ENCODE peak calls at places on chromosomes 13 and 19, in five cellular contexts. One of them, this sample, is unnamed.

GRCh38 chr13:20340759-20341161 is 108.6 kb upstream of the GJB6 start:
- DNase-seq in NB4: peak
- DNase-seq in ascending aorta: no peak
- DNase-seq in BJ: no peak
- DNase-seq in HL-60: no peak
- DNase-seq in this sample: no peak

GRCh38 chr19:36213793-36214387 is 575 bp downstream of the ZNF565 start:
- DNase-seq in BJ: no peak
- DNase-seq in HL-60: no peak
- DNase-seq in ascending aorta: peak
- DNase-seq in NB4: no peak
- DNase-seq in this sample: no peak

GRCh38 chr19:7520131-7521051 is 2.0 kb upstream of the MCOLN1 start:
- DNase-seq in NB4: no peak
- DNase-seq in ascending aorta: no peak
- DNase-seq in HL-60: no peak
- DNase-seq in BJ: no peak
- DNase-seq in this sample: no peak

GRCh38 chr13:50365683-50366391 is 350.6 kb downstream of the KCNRG start:
- DNase-seq in NB4: peak
- DNase-seq in HL-60: no peak
- DNase-seq in ascending aorta: no peak
- DNase-seq in BJ: no peak
- DNase-seq in this sample: no peak

GRCh38 chr13:35909837-35910236 is 221.3 kb downstream of the DCLK1 start:
- DNase-seq in NB4: no peak
- DNase-seq in BJ: no peak
- DNase-seq in HL-60: no peak
- DNase-seq in ascending aorta: no peak
- DNase-seq in this sample: no peak

GRCh38 chr13:35157143-35157755 is 215.2 kb downstream of the NBEA start:
- DNase-seq in ascending aorta: no peak
- DNase-seq in NB4: peak
- DNase-seq in BJ: no peak
- DNase-seq in HL-60: peak
- DNase-seq in this sample: peak

GRCh38 chr13:26785845-26786630 is 25.5 kb upstream of the GPR12 start:
- DNase-seq in NB4: peak
- DNase-seq in ascending aorta: no peak
- DNase-seq in HL-60: peak
- DNase-seq in BJ: no peak
- DNase-seq in this sample: no peak

GRCh38 chr13:97460853-97461252 is 26.9 kb downstream of the RAP2A start:
- DNase-seq in BJ: no peak
- DNase-seq in HL-60: no peak
- DNase-seq in NB4: no peak
- DNase-seq in ascending aorta: no peak
- DNase-seq in this sample: no peak

GRCh38 chr19:1027020-1027952 is 878 bp downstream of the CNN2 start:
- DNase-seq in NB4: peak
- DNase-seq in ascending aorta: no peak
- DNase-seq in BJ: no peak
- DNase-seq in HL-60: peak
- DNase-seq in this sample: no peak

GRCh38 chr13:79901336-79901735 is 420.4 kb downstream of the NDFIP2 start:
- DNase-seq in ascending aorta: no peak
- DNase-seq in NB4: peak
- DNase-seq in HL-60: peak
- DNase-seq in BJ: no peak
- DNase-seq in this sample: no peak
- TF ChIP-seq CTCF in ascending aorta: no peak
- TF ChIP-seq CTCF in NB4: peak
- TF ChIP-seq CTCF in HL-60: no peak
- TF ChIP-seq CTCF in BJ: no peak
- TF ChIP-seq CTCF in this sample: no peak

GRCh38 chr19:46634656-46635218 is 1.3 kb downstream of the GNG8 start:
- DNase-seq in NB4: no peak
- DNase-seq in BJ: no peak
- DNase-seq in ascending aorta: no peak
- DNase-seq in HL-60: no peak
- DNase-seq in this sample: no peak

GRCh38 chr19:46637224-46637623 is 1.2 kb upstream of the GNG8 start:
- DNase-seq in BJ: no peak
- DNase-seq in HL-60: no peak
- DNase-seq in NB4: peak
- DNase-seq in ascending aorta: no peak
- DNase-seq in this sample: no peak

GRCh38 chr19:46644720-46645119 is 8.7 kb upstream of the GNG8 start:
- DNase-seq in BJ: no peak
- DNase-seq in HL-60: no peak
- DNase-seq in ascending aorta: peak
- DNase-seq in NB4: no peak
- DNase-seq in this sample: no peak

GRCh38 chr19:46635920-46636761 is at the start of gene GNG8:
- DNase-seq in BJ: no peak
- DNase-seq in HL-60: no peak
- DNase-seq in ascending aorta: no peak
- DNase-seq in NB4: no peak
- DNase-seq in this sample: no peak

GRCh38 chr19:46639356-46640061 is 3.5 kb upstream of the GNG8 start:
- DNase-seq in ascending aorta: peak
- DNase-seq in HL-60: peak
- DNase-seq in NB4: peak
- DNase-seq in BJ: peak
- DNase-seq in this sample: no peak
- H3K4me3 ChIP-seq in ascending aorta: peak
- H3K4me3 ChIP-seq in HL-60: peak
- H3K4me3 ChIP-seq in NB4: peak
- H3K4me3 ChIP-seq in BJ: peak
- H3K4me3 ChIP-seq in this sample: peak

GRCh38 chr13:79480954-79481684 is at the start of gene NDFIP2:
- DNase-seq in NB4: peak
- DNase-seq in HL-60: peak
- DNase-seq in ascending aorta: peak
- DNase-seq in BJ: no peak
- DNase-seq in this sample: peak
- TF ChIP-seq CTCF in NB4: no peak
- TF ChIP-seq CTCF in HL-60: no peak
- TF ChIP-seq CTCF in ascending aorta: no peak
- TF ChIP-seq CTCF in BJ: peak
- TF ChIP-seq CTCF in this sample: no peak

DNA sequence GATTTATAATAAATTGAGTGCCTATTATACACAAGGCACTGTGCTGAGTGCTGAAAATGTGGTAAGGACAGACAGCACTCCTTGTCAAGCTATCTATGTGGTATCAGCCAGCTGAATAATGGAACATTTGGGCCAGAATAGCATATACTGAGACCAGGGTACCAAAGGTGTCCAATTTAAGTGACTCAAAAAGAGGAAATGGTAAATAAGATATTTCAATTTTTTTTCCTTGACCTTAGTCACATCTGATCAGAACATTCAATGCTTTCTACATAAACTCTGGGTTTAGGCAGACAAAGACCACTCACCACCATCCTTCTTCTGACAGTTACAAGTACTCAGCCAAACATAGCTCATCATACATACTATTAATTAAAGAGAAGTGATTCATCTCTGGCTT is 43.2 kb downstream of the RCBTB2 start:
- DNase-seq in ascending aorta: no peak
- DNase-seq in BJ: no peak
- DNase-seq in HL-60: no peak
- DNase-seq in NB4: no peak
- DNase-seq in this sample: no peak
- H3K4me3 ChIP-seq in ascending aorta: no peak
- H3K4me3 ChIP-seq in BJ: no peak
- H3K4me3 ChIP-seq in HL-60: no peak
- H3K4me3 ChIP-seq in NB4: no peak
- H3K4me3 ChIP-seq in this sample: no peak

GRCh38 chr19:16024266-16025107 is 51.8 kb upstream of the TPM4 start:
- DNase-seq in ascending aorta: no peak
- DNase-seq in BJ: no peak
- DNase-seq in NB4: no peak
- DNase-seq in HL-60: no peak
- DNase-seq in this sample: no peak
- TF ChIP-seq CTCF in ascending aorta: no peak
- TF ChIP-seq CTCF in BJ: no peak
- TF ChIP-seq CTCF in NB4: no peak
- TF ChIP-seq CTCF in HL-60: no peak
- TF ChIP-seq CTCF in this sample: no peak

GRCh38 chr19:16190736-16191135 is 5.5 kb downstream of the FAM32A start:
- DNase-seq in ascending aorta: no peak
- DNase-seq in HL-60: no peak
- DNase-seq in NB4: no peak
- DNase-seq in BJ: no peak
- DNase-seq in this sample: no peak
- H3K4me3 ChIP-seq in ascending aorta: no peak
- H3K4me3 ChIP-seq in HL-60: no peak
- H3K4me3 ChIP-seq in NB4: no peak
- H3K4me3 ChIP-seq in BJ: no peak
- H3K4me3 ChIP-seq in this sample: no peak

This sample was measured in astrocyte of the spinal cord.